ENCODE peak calls at places on chromosome 20, in five cellular contexts. Q, G, C, T and L are unnamed samples.
A peak's percentile ranks its signal among the peaks of the same experiment; 100 is the strongest.

GRCh38 chr20:5650191-5650691 is 100.0 kb upstream of the SHLD1 start:
- DNase-seq in Q (no peak), T (no peak), G (no peak), C (no peak), L (no peak)

GRCh38 chr20:6058684-6059295 is 4.9 kb upstream of the LRRN4 start:
- DNase-seq in C (no peak), G (no peak), Q (no peak), T (no peak), L (no peak)

GRCh38 chr20:11585752-11586352 is 331.8 kb upstream of the BTBD3 start:
- DNase-seq in G (peak; percentile 46), T (no peak), C (no peak), Q (no peak), L (no peak)

GRCh38 chr20:23629017-23629541 is 8.7 kb downstream of the CST3 start:
- DNase-seq in Q (no peak), G (peak; percentile 86), C (no peak), T (no peak), L (no peak)

GRCh38 chr20:4171538-4172116 is 156.3 kb upstream of the RNF24 start:
- DNase-seq in Q (no peak), C (no peak), T (no peak), G (no peak), L (no peak)

GRCh38 chr20:64049060-64049886 is at the start of gene SOX18:
- DNase-seq in C (no peak), T (no peak), Q (no peak), G (peak; percentile 93), L (no peak)

GRCh38 chr20:9839626-9840025 is 750 bp upstream of the PAK5 start:
- DNase-seq in Q (no peak), C (no peak), G (no peak), T (no peak), L (no peak)

GRCh38 chr20:13212750-13213149 is 8.3 kb upstream of the ISM1 start:
- DNase-seq in G (no peak), C (no peak), T (no peak), Q (no peak), L (no peak)

GRCh38 chr20:48154040-48154439 is 368.8 kb upstream of the SULF2 start:
- DNase-seq in T (peak; percentile 8), G (no peak), Q (no peak), C (no peak), L (no peak)

GRCh38 chr20:41862476-41862875 is 244.3 kb upstream of the CHD6 start:
- DNase-seq in C (no peak), G (no peak), Q (no peak), T (no peak), L (no peak)

GRCh38 chr20:2805682-2806350 is 5.4 kb upstream of the CPXM1 start:
- DNase-seq in T (no peak), C (no peak), Q (no peak), G (no peak), L (no peak)

GRCh38 chr20:23361108-23361650 is 803 bp upstream of the GZF1 start:
- DNase-seq in Q (no peak), T (no peak), C (no peak), G (peak; percentile 34), L (no peak)

GRCh38 chr20:2576317-2576727 is 39.9 kb downstream of the TMC2 start:
- DNase-seq in C (no peak), Q (no peak), G (no peak), T (no peak), L (no peak)

GRCh38 chr20:36629719-36630340 is 16.2 kb downstream of the SLA2 start:
- DNase-seq in C (peak; percentile 35), G (no peak), Q (no peak), T (peak; percentile 82), L (no peak)

GRCh38 chr20:31663524-31663837 is 25.8 kb downstream of the COX4I2 start:
- DNase-seq in T (no peak), C (no peak), Q (no peak), G (no peak), L (no peak)

GRCh38 chr20:23156170-23156841 is 70.2 kb upstream of the CD93 start:
- DNase-seq in T (peak; percentile 88), Q (no peak), G (peak; percentile 35), C (no peak), L (no peak)

GRCh38 chr20:62267543-62267942 is 29.2 kb downstream of the OSBPL2 start:
- DNase-seq in Q (no peak), C (no peak), T (no peak), G (no peak), L (no peak)

GRCh38 chr20:5662769-5663168 is 87.4 kb upstream of the SHLD1 start:
- DNase-seq in T (no peak), Q (no peak), C (no peak), G (no peak), L (no peak)

GRCh38 chr20:24773751-24774201 is 175.3 kb upstream of the CST7 start:
- DNase-seq in G (no peak), C (no peak), T (no peak), Q (peak; percentile 53), L (peak; percentile 2)

GRCh38 chr20:48733296-48733790 is 94.5 kb downstream of the PREX1 start:
- DNase-seq in T (no peak), Q (no peak), C (no peak), G (no peak), L (no peak)

GRCh38 chr20:51497542-51498467 is 44.7 kb downstream of the NFATC2 start:
- DNase-seq in Q (no peak), T (no peak), G (peak; percentile 50), C (peak; percentile 42), L (no peak)

GRCh38 chr20:14959506-14960493 is 622.4 kb upstream of the FLRT3 start:
- DNase-seq in Q (no peak), T (no peak), G (no peak), C (no peak), L (no peak)

GRCh38 chr20:32040142-32040953 is 11.7 kb upstream of the HCK start:
- DNase-seq in C (no peak), Q (no peak), T (no peak), G (no peak), L (no peak)